ENCODE peak calls at places on chromosomes 4 and X, in six cellular contexts. P, U, A, Q, N and Y are unnamed samples.

GRCh38 chr4:41361831-41362646 is 105.3 kb downstream of the UCHL1 start:
- DNase-seq in P (no peak), U (no peak), A (no peak), Q (peak), N (no peak), Y (no peak)

GRCh38 chr4:7034262-7035081 is 8.7 kb upstream of the TADA2B start:
- DNase-seq in P (peak), U (no peak), A (no peak), Q (peak), N (peak), Y (peak)

GRCh38 chr4:75705198-75705712 is 19.1 kb upstream of the USO1 start:
- DNase-seq in P (no peak), U (no peak), A (peak), Q (peak), N (no peak), Y (peak)

GRCh38 chr4:139266583-139267257 is 13.3 kb downstream of the MGARP start:
- DNase-seq in P (peak), U (peak), A (no peak), Q (peak), N (peak), Y (peak)

GRCh38 chr4:159764343-159764952 is 661.6 kb downstream of the RAPGEF2 start:
- DNase-seq in P (peak), U (no peak), A (peak), Q (peak), N (peak), Y (peak)

GRCh38 chr4:185242749-185243533 is 33.5 kb downstream of the SNX25 start:
- DNase-seq in P (peak), U (no peak), A (no peak), Q (no peak), N (peak), Y (peak)

GRCh38 chrX:43971966-43972961 is 926 bp downstream of the NDP start:
- DNase-seq in P (peak), U (no peak), A (no peak), Q (no peak), N (no peak), Y (peak)

GRCh38 chr4:71526626-71527406 is 188.0 kb downstream of the SLC4A4 start:
- DNase-seq in P (no peak), U (no peak), A (no peak), Q (no peak), N (no peak), Y (no peak)

GRCh38 chr4:107863850-107864371 is 39.2 kb downstream of the SGMS2 start:
- DNase-seq in P (peak), U (peak), A (no peak), Q (no peak), N (peak), Y (peak)

GRCh38 chrX:65838674-65839073 is 171.2 kb downstream of the MSN start:
- DNase-seq in P (no peak), U (no peak), A (no peak), Q (no peak), N (no peak), Y (no peak)

GRCh38 chr4:6263541-6264540 is 5.8 kb upstream of the WFS1 start:
- DNase-seq in P (peak), U (no peak), A (peak), Q (no peak), N (peak), Y (peak)

GRCh38 chr4:73814679-73815078 is 21.8 kb upstream of the CXCL6 start:
- DNase-seq in P (no peak), U (no peak), A (no peak), Q (no peak), N (no peak), Y (no peak)

GRCh38 chrX:42755820-42756219 is 22.1 kb downstream of the PPP1R2C start:
- DNase-seq in P (peak), U (peak), A (no peak), Q (no peak), N (peak), Y (peak)

GRCh38 chr4:153705743-153706468 is 21.8 kb downstream of the TLR2 start:
- DNase-seq in P (no peak), U (no peak), A (no peak), Q (no peak), N (no peak), Y (no peak)

GRCh38 chr4:5460106-5460801 is 248.1 kb downstream of the EVC2 start:
- DNase-seq in P (peak), U (peak), A (peak), Q (peak), N (peak), Y (peak)

GRCh38 chrX:153879741-153880439 is 6.1 kb downstream of the L1CAM start:
- DNase-seq in P (no peak), U (no peak), A (no peak), Q (peak), N (no peak), Y (no peak)

GRCh38 chrX:70979136-70979762 is 48.4 kb upstream of the SLC7A3 start:
- DNase-seq in P (peak), U (no peak), A (peak), Q (no peak), N (peak), Y (peak)

GRCh38 chr4:107035711-107036601 is at the start of gene DKK2:
- DNase-seq in P (peak), U (no peak), A (peak), Q (peak), N (no peak), Y (peak)

GRCh38 chrX:115650449-115650848 is 89.5 kb downstream of the PLS3 start:
- DNase-seq in P (no peak), U (no peak), A (no peak), Q (no peak), N (no peak), Y (peak)

GRCh38 chr4:104501290-104501689 is 6.6 kb upstream of the CXXC4 start:
- DNase-seq in P (no peak), U (no peak), A (no peak), Q (no peak), N (no peak), Y (no peak)

DNA sequence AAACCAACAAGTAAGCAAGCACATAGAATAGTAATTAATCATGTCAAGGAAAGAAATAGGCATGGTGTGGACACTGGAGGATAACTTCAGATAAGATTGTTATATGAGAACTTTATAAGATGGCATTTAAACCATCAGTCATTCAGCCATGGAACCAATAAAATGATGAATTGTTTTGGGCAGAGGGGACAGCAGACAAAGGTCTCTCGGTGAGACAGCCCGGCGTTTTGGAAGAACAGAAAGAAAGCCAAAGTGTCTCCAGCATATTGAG is 809 bp upstream of the PPM1K start:
- DNase-seq in P (no peak), U (no peak), A (no peak), Q (no peak), N (no peak), Y (no peak)
- H3K4me3 ChIP-seq in P (peak), U (peak), A (peak), Q (no peak), N (peak), Y (peak)

DNA sequence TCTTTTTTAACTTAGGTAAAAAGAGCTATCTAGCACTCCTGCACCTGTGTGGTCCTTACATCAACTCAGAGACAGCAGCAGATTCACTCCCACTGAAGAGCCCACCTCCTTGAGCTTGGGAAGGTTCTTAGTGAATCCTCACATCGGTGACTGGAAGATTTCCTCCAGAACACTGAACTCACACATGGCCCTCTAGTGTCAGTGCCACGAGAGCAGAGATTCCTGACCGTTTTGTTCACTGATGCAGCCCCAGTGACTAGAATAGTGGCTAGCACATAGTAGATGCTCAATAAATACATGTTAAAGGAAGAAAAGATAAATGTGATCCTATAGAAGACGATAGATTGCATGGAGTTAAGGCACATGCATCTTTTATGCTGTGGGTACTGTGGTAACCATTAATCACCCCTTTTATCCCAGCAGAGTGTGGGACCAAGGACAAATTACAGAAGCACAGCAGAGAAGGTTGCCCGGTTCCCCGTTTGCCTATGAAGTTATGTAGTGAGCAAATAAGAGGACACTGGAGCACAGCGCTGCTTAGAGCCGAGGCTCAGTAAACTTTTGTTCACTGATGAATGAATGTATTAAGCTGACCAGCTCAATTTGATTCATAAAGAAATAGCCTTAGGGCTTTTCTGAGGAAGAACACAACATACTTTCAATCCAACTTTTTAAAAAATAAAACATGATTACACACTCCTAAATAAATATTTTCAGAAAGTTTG is 8.7 kb downstream of the GASK1B start:
- DNase-seq in P (peak), U (no peak), A (no peak), Q (no peak), N (no peak), Y (no peak)
- H3K4me3 ChIP-seq in P (no peak), U (peak), A (no peak), Q (no peak), N (peak), Y (no peak)

DNA sequence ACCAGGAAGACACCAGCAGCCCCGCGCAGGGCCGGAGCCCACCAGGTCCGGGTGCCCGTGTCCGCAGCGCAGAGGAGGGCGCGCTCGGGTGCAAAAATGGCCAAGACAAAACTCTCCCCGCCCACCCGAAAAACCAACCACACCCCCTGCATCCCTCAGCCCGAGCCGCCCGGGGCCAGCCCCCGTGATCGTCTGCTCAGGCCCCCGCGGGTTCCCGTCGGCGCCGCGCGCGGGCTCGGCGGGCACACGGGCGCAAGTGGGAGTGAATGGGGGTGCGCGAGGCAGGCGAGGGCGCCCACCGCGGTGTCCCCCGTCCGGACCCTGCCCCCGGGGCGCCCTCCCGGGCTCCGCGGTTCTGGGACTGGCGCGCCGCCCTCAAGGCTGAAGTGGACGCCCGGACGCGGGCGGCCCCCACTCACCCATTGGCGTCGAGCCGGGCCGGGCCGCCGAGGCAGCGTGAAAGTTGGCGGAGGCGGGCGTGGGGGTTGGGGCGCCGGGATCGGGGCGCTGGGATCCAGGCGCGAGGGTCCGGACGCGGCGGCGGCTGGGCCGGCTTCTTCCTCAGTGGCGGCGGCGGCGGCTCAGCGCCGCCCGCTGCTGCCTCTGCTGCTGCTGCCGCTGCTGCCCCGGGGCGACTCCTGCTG is 390 bp downstream of the SH3KBP1 start:
- DNase-seq in P (peak), U (peak), A (peak), Q (peak), N (no peak), Y (no peak)
- H3K4me3 ChIP-seq in P (peak), U (peak), A (peak), Q (peak), N (peak), Y (peak)

GRCh38 chr4:112735474-112735951 is 98.6 kb downstream of the LARP7 start:
- DNase-seq in P (no peak), U (no peak), A (no peak), Q (no peak), N (no peak), Y (peak)

GRCh38 chr4:112736718-112737135 is 99.8 kb downstream of the LARP7 start:
- DNase-seq in P (no peak), U (no peak), A (peak), Q (no peak), N (no peak), Y (no peak)

GRCh38 chr4:112739442-112739841 is 102.5 kb downstream of the LARP7 start:
- DNase-seq in P (no peak), U (no peak), A (peak), Q (no peak), N (no peak), Y (no peak)
- H3K4me3 ChIP-seq in P (no peak), U (no peak), A (no peak), Q (no peak), N (no peak), Y (no peak)

GRCh38 chr4:135277980-135278315 is 1076.4 kb upstream of the PABPC4L start:
- DNase-seq in P (peak), U (no peak), A (no peak), Q (no peak), N (no peak), Y (no peak)

GRCh38 chr4:135283934-135284333 is 1082.3 kb upstream of the PABPC4L start:
- DNase-seq in P (no peak), U (no peak), A (no peak), Q (no peak), N (no peak), Y (no peak)

GRCh38 chr4:135277116-135277979 is 1075.8 kb upstream of the PABPC4L start:
- DNase-seq in P (peak), U (no peak), A (no peak), Q (no peak), N (peak), Y (peak)

GRCh38 chr4:135281230-135281629 is 1079.6 kb upstream of the PABPC4L start:
- DNase-seq in P (no peak), U (no peak), A (no peak), Q (no peak), N (peak), Y (peak)
- H3K4me3 ChIP-seq in P (no peak), U (no peak), A (no peak), Q (no peak), N (no peak), Y (no peak)

GRCh38 chrX:107935664-107936433 is 46.3 kb downstream of the TEX13B start:
- DNase-seq in P (peak), U (no peak), A (peak), Q (peak), N (peak), Y (peak)
- H3K4me3 ChIP-seq in P (peak), U (peak), A (peak), Q (peak), N (peak), Y (peak)

DNA sequence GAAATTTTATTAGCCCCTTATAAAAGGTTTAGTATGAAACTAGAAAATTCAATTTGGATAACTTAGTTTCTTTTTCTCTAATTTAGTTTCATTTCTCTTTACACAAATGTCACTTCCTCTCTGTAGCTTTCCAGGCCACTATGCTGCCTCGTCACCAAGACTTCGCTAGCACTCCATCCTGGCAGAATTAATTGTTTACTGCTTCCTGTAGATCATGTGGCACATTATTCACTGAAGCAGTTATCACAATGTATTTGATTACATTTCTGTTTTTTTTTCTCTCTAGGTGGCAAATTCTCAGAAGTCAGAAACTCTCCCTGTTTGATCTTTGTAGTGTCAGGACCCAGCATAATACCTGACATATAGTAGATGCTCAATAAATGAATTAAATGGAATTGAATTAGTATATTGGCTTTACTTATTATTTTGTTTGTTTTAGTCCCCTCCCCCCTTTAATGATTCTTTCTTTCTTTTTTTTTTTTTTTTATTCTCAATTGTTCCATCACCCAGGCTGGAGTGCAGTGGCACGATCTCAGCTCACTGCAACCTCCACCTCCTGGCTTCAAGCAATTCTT is 9.3 kb upstream of the SAT1 start:
- DNase-seq in P (peak), U (no peak), A (no peak), Q (no peak), N (no peak), Y (no peak)
- H3K4me3 ChIP-seq in P (no peak), U (no peak), A (no peak), Q (no peak), N (no peak), Y (no peak)

GRCh38 chr4:40192286-40193017 is 4.4 kb upstream of the RHOH start:
- DNase-seq in P (no peak), U (no peak), A (peak), Q (no peak), N (no peak), Y (no peak)
- H3K4me3 ChIP-seq in P (no peak), U (no peak), A (no peak), Q (no peak), N (no peak), Y (no peak)